ENCODE peak calls at places on chromosome 13, in ten cellular contexts. J is breast epithelium; F is Ammon's horn; R is CD8-positive, alpha-beta T cell; U is cardiac muscle cell; V is AG10803; T is activated CD8-positive, alpha-beta memory T cell treated with anti-CD3 and anti-CD28 coated beads for 48 hours; G is stimulated activated CD4-positive, alpha-beta T cell treated with anti-CD3 and anti-CD28 coated beads, Interleukin-4, amount 100 ng/mL, for 4 hours; N is A172; W is activated naive CD4-positive, alpha-beta T cell. O is an unnamed sample.

GRCh38 chr13:37429976-37430375 is 168.6 kb downstream of the POSTN start:
- DNase-seq in N (no peak), V (peak), T (no peak), W (no peak), G (no peak), R (no peak), J (no peak), U (no peak), F (no peak), O (peak)

GRCh38 chr13:48231080-48231479 is 1.9 kb upstream of the ITM2B start:
- DNase-seq in F (no peak), R (no peak), V (no peak), G (no peak), W (no peak), T (no peak), U (no peak), J (no peak), N (no peak), O (no peak)

GRCh38 chr13:80030491-80030890 is 310.4 kb downstream of the SPRY2 start:
- DNase-seq in V (peak), U (no peak), F (peak), G (no peak), W (no peak), R (no peak), N (peak), J (no peak), T (no peak), O (no peak)

GRCh38 chr13:50594276-50594970 is 249.1 kb downstream of the DLEU7 start:
- DNase-seq in W (no peak), V (no peak), R (no peak), N (no peak), G (no peak), U (no peak), J (no peak), T (no peak), F (no peak), O (no peak)

GRCh38 chr13:113544896-113545295 is 39.7 kb upstream of the TFDP1 start:
- DNase-seq in V (no peak), G (no peak), J (no peak), N (no peak), U (no peak), F (no peak), R (no peak), T (no peak), W (no peak), O (no peak)

GRCh38 chr13:41603917-41604316 is 146.6 kb downstream of the RGCC start:
- DNase-seq in N (peak), J (no peak), R (no peak), V (peak), W (no peak), G (no peak), T (no peak), U (no peak), F (no peak), O (no peak)

GRCh38 chr13:91576590-91576989 is 178.2 kb downstream of the GPC5 start:
- DNase-seq in N (no peak), R (no peak), V (no peak), U (peak), F (no peak), W (no peak), G (no peak), T (no peak), J (no peak), O (no peak)

GRCh38 chr13:21124853-21125252 is 51.5 kb downstream of the SKA3 start:
- DNase-seq in G (no peak), R (no peak), V (peak), W (no peak), T (no peak), U (peak), F (peak), J (no peak), N (peak), O (no peak)

GRCh38 chr13:113567681-113568080 is 16.9 kb upstream of the TFDP1 start:
- DNase-seq in N (no peak), J (peak), U (no peak), F (no peak), W (no peak), R (no peak), V (no peak), T (no peak), G (no peak), O (no peak)

GRCh38 chr13:23899555-23899954 is 2.3 kb upstream of the C1QTNF9B start:
- DNase-seq in F (peak), G (no peak), U (peak), J (no peak), T (no peak), V (peak), R (no peak), W (no peak), N (peak), O (peak)

GRCh38 chr13:50162567-50162966 is 147.3 kb downstream of the KCNRG start:
- DNase-seq in G (no peak), R (no peak), U (no peak), T (no peak), V (no peak), W (no peak), N (no peak), J (no peak), F (no peak), O (no peak)

GRCh38 chr13:80363890-80364503 is 23.1 kb upstream of the SPRY2 start:
- DNase-seq in J (no peak), R (no peak), V (peak), N (peak), W (no peak), T (no peak), U (no peak), G (no peak), F (peak), O (peak)

GRCh38 chr13:31441804-31442487 is 242.2 kb downstream of the B3GLCT start:
- DNase-seq in W (no peak), T (no peak), F (peak), V (no peak), U (no peak), G (no peak), J (no peak), N (no peak), R (no peak), O (no peak)

GRCh38 chr13:64553411-64554129 is 2676.6 kb downstream of the PCDH9 start:
- DNase-seq in U (no peak), T (no peak), R (no peak), F (no peak), J (no peak), N (no peak), W (no peak), G (no peak), V (peak), O (no peak)

GRCh38 chr13:110726726-110727125 is 13.2 kb downstream of the ING1 start:
- DNase-seq in U (no peak), T (no peak), F (no peak), N (no peak), R (peak), W (peak), G (peak), J (no peak), V (no peak), O (no peak)

GRCh38 chr13:51921790-51922740 is 60.3 kb downstream of the CCDC70 start:
- DNase-seq in N (no peak), J (no peak), G (no peak), R (no peak), T (no peak), W (no peak), V (no peak), F (no peak), U (no peak), O (no peak)

GRCh38 chr13:30079501-30079900 is 227.8 kb downstream of the KATNAL1 start:
- DNase-seq in J (no peak), N (no peak), W (no peak), U (no peak), R (no peak), V (no peak), F (no peak), G (no peak), T (no peak), O (no peak)

GRCh38 chr13:22090114-22090513 is 419.2 kb downstream of the FGF9 start:
- DNase-seq in V (no peak), G (no peak), W (no peak), J (no peak), F (no peak), N (no peak), U (no peak), R (no peak), T (no peak), O (no peak)

GRCh38 chr13:39105110-39105509 is 66.9 kb downstream of the NHLRC3 start:
- DNase-seq in G (no peak), T (no peak), W (no peak), F (peak), J (no peak), V (peak), N (no peak), U (peak), R (no peak), O (peak)

GRCh38 chr13:105510363-105510762 is 1025.1 kb downstream of the EFNB2 start:
- DNase-seq in W (no peak), G (no peak), J (no peak), U (no peak), V (no peak), N (no peak), F (no peak), T (no peak), R (no peak), O (no peak)

GRCh38 chr13:105937451-105937850 is 598.0 kb downstream of the EFNB2 start:
- DNase-seq in T (no peak), F (no peak), W (no peak), N (no peak), G (no peak), V (peak), R (no peak), U (no peak), J (no peak), O (no peak)

GRCh38 chr13:48429886-48430285 is 17.0 kb upstream of the LPAR6 start:
- DNase-seq in U (no peak), W (no peak), F (no peak), G (no peak), J (no peak), N (no peak), V (no peak), T (no peak), R (no peak), O (no peak)

GRCh38 chr13:53411443-53411842 is 382.8 kb downstream of the OLFM4 start:
- DNase-seq in U (no peak), F (no peak), R (no peak), G (no peak), N (no peak), W (no peak), J (no peak), V (no peak), T (no peak), O (no peak)

GRCh38 chr13:44904982-44905381 is 84.3 kb downstream of the NUFIP1 start:
- DNase-seq in J (no peak), N (peak), V (peak), F (peak), W (no peak), T (no peak), G (no peak), R (no peak), U (no peak), O (peak)

GRCh38 chr13:114078501-114079451 is 53.6 kb downstream of the RASA3 start:
- DNase-seq in T (no peak), J (no peak), G (no peak), R (no peak), V (peak), N (peak), U (no peak), F (peak), W (no peak), O (peak)

GRCh38 chr13:44734204-44734707 is 158.1 kb upstream of the TSC22D1 start:
- DNase-seq in R (no peak), T (no peak), J (peak), U (no peak), F (no peak), G (no peak), N (peak), W (no peak), V (peak), O (peak)

GRCh38 chr13:95235944-95236343 is 65.3 kb downstream of the ABCC4 start:
- DNase-seq in R (no peak), N (no peak), U (no peak), J (no peak), V (no peak), F (no peak), G (no peak), W (no peak), T (no peak), O (no peak)

GRCh38 chr13:102333320-102334181 is 68.3 kb downstream of the FGF14 start:
- DNase-seq in T (no peak), N (no peak), J (no peak), R (no peak), G (no peak), W (no peak), U (no peak), F (no peak), V (no peak), O (no peak)

GRCh38 chr13:95704510-95704909 is 27.6 kb downstream of the DNAJC3 start:
- DNase-seq in U (no peak), V (no peak), R (no peak), W (no peak), J (no peak), F (no peak), T (no peak), G (no peak), N (peak), O (no peak)

GRCh38 chr13:94550030-94550738 is 45.8 kb downstream of the TGDS start:
- DNase-seq in N (peak), R (no peak), T (no peak), V (peak), F (no peak), G (no peak), U (no peak), J (peak), W (no peak), O (no peak)

GRCh38 chr13:91166714-91167511 is 180.6 kb upstream of the MIR17HG start:
- DNase-seq in J (no peak), V (no peak), T (no peak), W (no peak), R (no peak), N (no peak), F (no peak), G (no peak), U (no peak), O (no peak)

GRCh38 chr13:100984349-100984748 is 309.8 kb upstream of the TMTC4 start:
- DNase-seq in J (no peak), G (no peak), V (no peak), F (no peak), R (no peak), W (no peak), U (no peak), N (no peak), T (no peak), O (no peak)

O was measured in GM03348.